ENCODE peak calls at places on chromosomes 1 and 21, in ten cellular contexts. W is AG10803; X is HFF-Myc; I is coronary artery; D is spleen; V is GM20000; B is neural crest cell; G is activated CD8-positive, alpha-beta T cell treated with anti-CD3 and anti-CD28 coated beads for 36 hours; O is OCI-LY7; Y is H1. S is an unnamed sample.

GRCh38 chr1:6591222-6591621 is 11.4 kb downstream of the ZBTB48 start:
- DNase-seq in W (no peak), X (no peak), I (no peak), D (peak), V (no peak), B (no peak), G (no peak), O (no peak), Y (no peak), S (no peak)

GRCh38 chr1:222369991-222370910 is 177.7 kb downstream of the HHIPL2 start:
- DNase-seq in W (peak), X (no peak), I (no peak), D (no peak), V (no peak), B (no peak), G (no peak), O (no peak), Y (no peak), S (no peak)

GRCh38 chr1:1274931-1275431 is 1.3 kb upstream of the UBE2J2 start:
- DNase-seq in W (no peak), X (no peak), I (no peak), D (peak), V (no peak), B (no peak), G (no peak), O (no peak), Y (no peak), S (no peak)

GRCh38 chr1:175191654-175192053 is 922 bp downstream of the KIAA0040 start:
- DNase-seq in W (peak), X (no peak), I (no peak), D (no peak), V (peak), B (no peak), G (peak), O (peak), Y (no peak), S (no peak)

GRCh38 chr1:31101147-31101502 is 35.6 kb upstream of the PUM1 start:
- DNase-seq in W (peak), X (peak), I (no peak), D (no peak), V (no peak), B (no peak), G (no peak), O (no peak), Y (no peak), S (no peak)

GRCh38 chr1:65109515-65109914 is 38.5 kb upstream of the AK4 start:
- DNase-seq in W (no peak), X (no peak), I (no peak), D (no peak), V (no peak), B (no peak), G (no peak), O (no peak), Y (no peak), S (no peak)

GRCh38 chr1:48627467-48627866 is 149.2 kb downstream of the BEND5 start:
- DNase-seq in W (no peak), X (no peak), I (no peak), D (no peak), V (no peak), B (no peak), G (no peak), O (no peak), Y (no peak), S (no peak)

GRCh38 chr1:29122987-29123870 is 474 bp downstream of the TMEM200B start:
- DNase-seq in W (peak), X (no peak), I (peak), D (no peak), V (peak), B (peak), G (peak), O (no peak), Y (no peak), S (peak)

GRCh38 chr1:145884675-145885074 is 991 bp downstream of the ANKRD35 start:
- DNase-seq in W (peak), X (no peak), I (no peak), D (no peak), V (no peak), B (no peak), G (no peak), O (no peak), Y (no peak), S (no peak)

GRCh38 chr1:16326833-16327404 is 25.4 kb downstream of the FBXO42 start:
- DNase-seq in W (no peak), X (no peak), I (no peak), D (no peak), V (no peak), B (no peak), G (no peak), O (no peak), Y (no peak), S (no peak)

GRCh38 chr1:208807446-208808117 is 563.4 kb upstream of the PLXNA2 start:
- DNase-seq in W (no peak), X (no peak), I (no peak), D (no peak), V (no peak), B (no peak), G (no peak), O (no peak), Y (no peak), S (no peak)

GRCh38 chr1:223074901-223075300 is 68.1 kb downstream of the TLR5 start:
- DNase-seq in W (no peak), X (no peak), I (no peak), D (no peak), V (no peak), B (no peak), G (no peak), O (no peak), Y (no peak), S (no peak)

GRCh38 chr1:9233241-9233941 is 1.2 kb upstream of the H6PD start:
- DNase-seq in W (peak), X (no peak), I (peak), D (peak), V (no peak), B (no peak), G (no peak), O (no peak), Y (no peak), S (no peak)

GRCh38 chr1:22412932-22413727 is 38.5 kb upstream of the ZBTB40 start:
- DNase-seq in W (peak), X (no peak), I (no peak), D (no peak), V (no peak), B (no peak), G (no peak), O (no peak), Y (no peak), S (no peak)

GRCh38 chr1:192807221-192807967 is 1.4 kb upstream of the RGS2 start:
- DNase-seq in W (peak), X (no peak), I (no peak), D (no peak), V (peak), B (no peak), G (peak), O (peak), Y (no peak), S (no peak)
- TF ChIP-seq CTCF in W (peak), X (peak), I (no peak), D (no peak), V (no peak), B (no peak), G (no peak), O (peak), Y (no peak), S (no peak)

GRCh38 chr1:27938488-27938887 is 3.7 kb downstream of the SMPDL3B start:
- DNase-seq in W (no peak), X (no peak), I (no peak), D (no peak), V (no peak), B (no peak), G (no peak), O (no peak), Y (no peak), S (no peak)

GRCh38 chr1:27935721-27936120 is 921 bp downstream of the SMPDL3B start:
- DNase-seq in W (no peak), X (no peak), I (no peak), D (peak), V (no peak), B (no peak), G (no peak), O (no peak), Y (no peak), S (no peak)

GRCh38 chr1:27937524-27937836 is 2.7 kb downstream of the SMPDL3B start:
- DNase-seq in W (no peak), X (no peak), I (no peak), D (peak), V (no peak), B (no peak), G (no peak), O (no peak), Y (no peak), S (no peak)

GRCh38 chr1:27936370-27936769 is 1.6 kb downstream of the SMPDL3B start:
- DNase-seq in W (no peak), X (no peak), I (no peak), D (peak), V (no peak), B (no peak), G (no peak), O (no peak), Y (no peak), S (no peak)

DNA sequence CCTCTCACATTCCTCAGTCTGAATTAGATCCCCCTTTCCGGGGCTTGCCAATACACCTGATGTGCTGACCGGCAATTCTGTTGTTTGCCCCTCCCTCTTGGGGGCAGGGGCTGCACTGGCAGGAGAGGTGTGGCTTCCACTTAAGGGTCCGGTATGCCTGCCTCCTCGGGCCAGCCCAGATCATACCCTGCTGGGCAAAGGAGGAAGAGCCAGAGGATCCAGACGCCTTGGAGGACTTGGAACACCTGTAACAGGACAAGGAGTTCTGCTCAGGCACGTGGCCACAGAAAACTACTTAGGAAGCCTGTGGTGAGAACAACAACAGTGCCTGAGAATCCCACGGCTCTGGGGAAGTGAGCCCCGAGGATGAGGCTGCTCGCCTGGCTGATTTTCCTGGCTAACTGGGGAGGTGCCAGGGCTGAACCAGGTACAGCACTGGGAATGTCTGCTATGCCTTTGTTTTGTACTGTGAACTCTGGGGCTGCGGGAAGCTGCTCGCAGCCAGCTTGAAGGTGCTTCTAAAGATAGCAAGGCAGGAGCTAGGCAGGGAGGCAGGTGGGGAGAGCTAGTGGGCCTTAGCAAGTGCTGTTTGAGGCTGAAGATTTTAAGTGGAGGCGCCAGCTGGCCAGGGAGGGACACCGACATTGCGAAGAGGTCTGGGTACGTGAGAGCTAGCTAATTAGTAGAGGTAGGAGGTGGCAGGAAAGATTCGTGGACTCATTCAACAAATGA is at the start of gene SMPDL3B:
- DNase-seq in W (no peak), X (no peak), I (no peak), D (peak), V (no peak), B (no peak), G (no peak), O (peak), Y (peak), S (no peak)
- TF ChIP-seq CTCF in W (peak), X (no peak), I (no peak), D (no peak), V (no peak), B (peak), G (no peak), O (no peak), Y (peak), S (peak)

GRCh38 chr21:38869946-38870345 is 64.2 kb downstream of the ETS2 start:
- DNase-seq in W (no peak), X (no peak), I (no peak), D (no peak), V (no peak), B (no peak), G (no peak), O (no peak), Y (no peak), S (no peak)
- TF ChIP-seq CTCF in W (no peak), X (no peak), I (no peak), D (no peak), V (no peak), B (no peak), G (no peak), O (no peak), Y (no peak), S (no peak)

DNA sequence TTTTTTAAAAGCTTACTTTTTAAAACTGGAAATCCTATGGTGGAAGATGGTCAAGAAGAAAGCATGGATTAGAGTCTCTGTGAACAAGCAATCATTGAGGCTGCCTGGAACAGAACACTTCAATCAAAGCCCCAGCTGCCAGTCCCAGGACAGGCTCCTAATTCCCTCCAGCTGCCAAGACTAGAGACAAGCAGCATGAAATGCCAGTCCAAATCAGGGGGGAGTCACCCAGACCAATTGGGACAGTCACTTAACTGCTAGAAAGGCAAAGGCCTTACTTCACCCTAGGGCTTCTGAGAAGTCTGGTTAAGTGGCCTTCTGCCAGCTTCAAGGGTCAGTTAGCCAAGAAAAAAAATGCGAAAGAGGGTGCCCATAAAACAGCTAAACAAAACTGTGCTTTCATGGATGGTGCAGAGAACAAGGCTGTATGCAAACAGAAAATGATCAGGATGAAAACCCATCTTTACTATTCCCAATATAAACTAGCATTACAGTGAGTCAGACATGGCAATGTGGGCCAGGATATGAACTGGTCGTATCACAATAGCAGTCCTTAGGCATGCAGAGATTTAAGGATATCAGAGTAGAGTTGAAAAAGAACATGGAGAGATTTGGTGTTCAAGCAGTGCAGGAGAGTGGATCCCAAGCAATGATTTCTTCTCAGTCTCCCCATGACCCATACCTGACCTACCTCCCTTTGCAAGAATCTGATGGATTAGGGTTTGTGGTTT is 31.0 kb upstream of the MAN1A2 start:
- DNase-seq in W (no peak), X (no peak), I (no peak), D (no peak), V (no peak), B (no peak), G (no peak), O (no peak), Y (no peak), S (no peak)
- TF ChIP-seq CTCF in W (no peak), X (no peak), I (no peak), D (no peak), V (no peak), B (no peak), G (no peak), O (no peak), Y (no peak), S (no peak)

DNA sequence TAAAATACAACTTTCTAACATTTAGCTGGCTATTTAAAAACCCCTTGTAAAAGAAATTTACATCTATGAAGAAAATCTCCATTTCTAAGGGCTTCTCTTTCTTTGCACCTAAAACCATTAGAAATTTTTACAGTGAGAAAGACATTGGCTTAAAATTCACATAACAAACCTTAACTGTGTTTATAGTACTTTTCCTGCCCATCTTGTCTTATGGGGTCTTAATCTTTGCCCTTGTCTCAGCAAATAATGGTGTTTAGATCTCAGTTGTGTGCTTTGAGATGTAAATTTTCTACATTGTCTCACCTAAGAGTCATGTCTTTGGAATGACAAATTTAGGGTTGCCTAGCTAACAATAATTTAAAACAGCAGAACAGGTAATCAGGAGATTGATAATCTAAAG is 71.5 kb downstream of the DDAH1 start:
- DNase-seq in W (no peak), X (no peak), I (no peak), D (no peak), V (no peak), B (no peak), G (no peak), O (no peak), Y (no peak), S (no peak)
- TF ChIP-seq CTCF in W (no peak), X (no peak), I (no peak), D (no peak), V (no peak), B (no peak), G (no peak), O (no peak), Y (no peak), S (no peak)

GRCh38 chr1:244271909-244272308 is 179.8 kb downstream of the ADSS2 start:
- DNase-seq in W (no peak), X (no peak), I (no peak), D (no peak), V (no peak), B (no peak), G (no peak), O (no peak), Y (no peak), S (peak)

GRCh38 chr1:244272471-244273261 is 179.0 kb downstream of the ADSS2 start:
- DNase-seq in W (peak), X (peak), I (no peak), D (no peak), V (peak), B (peak), G (peak), O (peak), Y (peak), S (peak)

GRCh38 chr1:244271004-244271403 is 180.7 kb downstream of the ADSS2 start:
- DNase-seq in W (no peak), X (no peak), I (no peak), D (no peak), V (no peak), B (no peak), G (no peak), O (no peak), Y (no peak), S (peak)

GRCh38 chr1:244273845-244274619 is 177.7 kb downstream of the ADSS2 start:
- DNase-seq in W (peak), X (peak), I (peak), D (no peak), V (no peak), B (no peak), G (peak), O (no peak), Y (no peak), S (peak)

GRCh38 chr1:244273262-244273844 is 178.4 kb downstream of the ADSS2 start:
- DNase-seq in W (no peak), X (no peak), I (no peak), D (no peak), V (no peak), B (no peak), G (no peak), O (no peak), Y (no peak), S (no peak)
- TF ChIP-seq CTCF in W (no peak), X (no peak), I (no peak), D (peak), V (no peak), B (no peak), G (peak), O (peak), Y (no peak), S (no peak)

GRCh38 chr1:182394055-182394775 is 2.6 kb upstream of the GLUL start:
- DNase-seq in W (no peak), X (no peak), I (no peak), D (no peak), V (no peak), B (no peak), G (no peak), O (no peak), Y (no peak), S (no peak)
- TF ChIP-seq CTCF in W (no peak), X (no peak), I (no peak), D (no peak), V (no peak), B (no peak), G (no peak), O (no peak), Y (no peak), S (no peak)

GRCh38 chr1:219317762-219318353 is 144.2 kb downstream of the LYPLAL1 start:
- DNase-seq in W (no peak), X (no peak), I (no peak), D (no peak), V (no peak), B (no peak), G (no peak), O (peak), Y (no peak), S (no peak)
- TF ChIP-seq CTCF in W (peak), X (no peak), I (no peak), D (no peak), V (no peak), B (peak), G (no peak), O (peak), Y (peak), S (peak)

S was measured in type B pancreatic cell.